ENCODE peak calls at places on chromosomes 4 and X, in nine cellular contexts. K is left lung; J is effector memory CD8-positive, alpha-beta T cell; H is mesenchymal stem cell; W is stimulated activated naive B cell treated with anti-CD40 and anti-IgM and Interleukin-4, amounts not matched to agents 10 μg/mL and 1 μg/mL and 100 μg/mL, for 72 hours; V is heart left ventricle; L is IMR-90; B is astrocyte of the cerebellum; I is activated CD4-positive, alpha-beta T cell treated with anti-CD3 and anti-CD28 coated beads for 1 hour. C is an unnamed sample.

GRCh38 chrX:68432648-68433047 is 647 bp downstream of the OPHN1 start:
- DNase-seq in K (no peak), J (no peak), H (peak; percentile 42), W (no peak), V (no peak), L (peak; percentile 40), B (no peak), I (no peak), C (no peak)

GRCh38 chr4:80072607-80073361 is at the start of gene ANTXR2:
- DNase-seq in K (peak; percentile 92), J (peak; percentile 60), H (peak; percentile 96), W (peak; percentile 74), V (peak; percentile 89), L (peak; percentile 98), B (peak; percentile 83), I (peak; percentile 57), C (peak; percentile 71)

GRCh38 chr4:19983072-19983471 is 268.6 kb upstream of the SLIT2 start:
- DNase-seq in K (no peak), J (no peak), H (peak; percentile 95), W (no peak), V (no peak), L (peak; percentile 99), B (peak; percentile 82), I (no peak), C (no peak)

GRCh38 chr4:152479428-152480026 is 56.4 kb downstream of the FBXW7 start:
- DNase-seq in K (no peak), J (no peak), H (peak; percentile 42), W (no peak), V (no peak), L (peak; percentile 60), B (peak; percentile 26), I (no peak), C (no peak)

GRCh38 chr4:140266958-140267568 is 106.4 kb upstream of the SCOC start:
- DNase-seq in K (no peak), J (no peak), H (no peak), W (no peak), V (no peak), L (peak; percentile 92), B (peak; percentile 27), I (no peak), C (no peak)

GRCh38 chr4:72084587-72085011 is 52.8 kb downstream of the NPFFR2 start:
- DNase-seq in K (no peak), J (no peak), H (peak; percentile 46), W (no peak), V (no peak), L (no peak), B (no peak), I (no peak), C (no peak)

GRCh38 chr4:152408514-152409327 is 127.2 kb downstream of the FBXW7 start:
- DNase-seq in K (no peak), J (peak; percentile 14), H (peak; percentile 71), W (no peak), V (no peak), L (peak; percentile 50), B (no peak), I (no peak), C (peak; percentile 27)

GRCh38 chrX:1062351-1062750 is 150.1 kb downstream of the CRLF2 start:
- DNase-seq in K (no peak), J (no peak), H (no peak), W (no peak), V (no peak), L (no peak), B (no peak), I (no peak), C (no peak)

GRCh38 chrX:10239611-10240064 is 82.9 kb downstream of the CLCN4 start:
- DNase-seq in K (no peak), J (no peak), H (peak; percentile 44), W (no peak), V (no peak), L (peak; percentile 77), B (no peak), I (no peak), C (no peak)

GRCh38 chr4:152983221-152983620 is 47.1 kb downstream of the FHDC1 start:
- DNase-seq in K (no peak), J (no peak), H (no peak), W (no peak), V (no peak), L (no peak), B (no peak), I (no peak), C (no peak)

GRCh38 chr4:124974163-124974562 is 261.6 kb upstream of the ANKRD50 start:
- DNase-seq in K (no peak), J (no peak), H (no peak), W (no peak), V (no peak), L (no peak), B (no peak), I (no peak), C (no peak)

GRCh38 chr4:90127223-90127705 is at the start of gene CCSER1:
- DNase-seq in K (peak; percentile 83), J (no peak), H (peak; percentile 64), W (peak; percentile 75), V (peak; percentile 78), L (peak; percentile 1), B (peak; percentile 31), I (peak; percentile 15), C (no peak)

GRCh38 chrX:65671286-65671685 is 3.8 kb downstream of the MSN start:
- DNase-seq in K (no peak), J (no peak), H (no peak), W (no peak), V (no peak), L (no peak), B (no peak), I (no peak), C (no peak)

GRCh38 chr4:74789518-74789917 is 4.8 kb downstream of the BTC start:
- DNase-seq in K (no peak), J (no peak), H (no peak), W (no peak), V (no peak), L (no peak), B (no peak), I (no peak), C (no peak)

GRCh38 chr4:37964734-37965457 is 4.7 kb downstream of the PTTG2 start:
- DNase-seq in K (no peak), J (no peak), H (no peak), W (no peak), V (no peak), L (no peak), B (no peak), I (no peak), C (no peak)

GRCh38 chrX:104137496-104137895 is 19.3 kb downstream of the SLC25A53 start:
- DNase-seq in K (no peak), J (no peak), H (peak; percentile 28), W (no peak), V (no peak), L (no peak), B (no peak), I (no peak), C (no peak)

C was measured in naive thymus-derived CD8-positive, alpha-beta T cell.